ENCODE peak calls at places on chromosomes 3 and 15, in five cellular contexts. V is HepG2, U is GM12878, Y is upper lobe of left lung, W is K562. H is an unnamed sample. For H3K27me3, the result is how much of the 10 kb centered on the place peaks cover.

GRCh38 chr15:90035095-90035834 is 34.1 kb downstream of the ZNF710 start:
- ATAC-seq in V (peak), U (no peak), Y (peak), W (peak), H (peak)

GRCh38 chr3:99627062-99627826 is 11.2 kb upstream of the COL8A1 start:
- ATAC-seq in V (peak), U (peak), Y (no peak), W (no peak), H (no peak)

GRCh38 chr3:72892081-72892763 is 4.4 kb downstream of the GXYLT2 start:
- ATAC-seq in V (no peak), U (no peak), Y (peak), W (no peak), H (peak)

GRCh38 chr15:75167588-75168076 is 34.0 kb upstream of the C15orf39 start:
- ATAC-seq in V (no peak), U (no peak), Y (peak), W (peak), H (no peak)

GRCh38 chr3:118842147-118842863 is 192.3 kb downstream of the IGSF11 start:
- ATAC-seq in V (peak), U (peak), Y (no peak), W (peak), H (no peak)

GRCh38 chr15:28082891-28083688 is 16.0 kb downstream of the OCA2 start:
- ATAC-seq in V (peak), U (no peak), Y (no peak), W (no peak), H (no peak)

GRCh38 chr15:23589012-23589411 is 23.5 kb downstream of the MKRN3 start:
- ATAC-seq in V (no peak), U (no peak), Y (no peak), W (no peak), H (no peak)

GRCh38 chr3:69409831-69410230 is 23.9 kb upstream of the FRMD4B start:
- ATAC-seq in V (no peak), U (peak), Y (peak), W (no peak), H (peak)

GRCh38 chr15:38231430-38231829 is 21.2 kb upstream of the SPRED1 start:
- ATAC-seq in V (no peak), U (no peak), Y (no peak), W (no peak), H (no peak)

GRCh38 chr15:45162771-45163507 is 24.8 kb downstream of the SHF start:
- ATAC-seq in V (peak), U (peak), Y (peak), W (peak), H (peak)

GRCh38 chr15:67915374-67916050 is 75.7 kb upstream of the RNU6-1 start:
- ATAC-seq in V (peak), U (no peak), Y (peak), W (peak), H (peak)

GRCh38 chr15:98635848-98636247 is 12.5 kb upstream of the IGF1R start:
- ATAC-seq in V (no peak), U (no peak), Y (no peak), W (no peak), H (no peak)
- H3K27me3 ChIP-seq in V (half or more), U (under half), Y (under half), W (under half), H (under half)

DNA sequence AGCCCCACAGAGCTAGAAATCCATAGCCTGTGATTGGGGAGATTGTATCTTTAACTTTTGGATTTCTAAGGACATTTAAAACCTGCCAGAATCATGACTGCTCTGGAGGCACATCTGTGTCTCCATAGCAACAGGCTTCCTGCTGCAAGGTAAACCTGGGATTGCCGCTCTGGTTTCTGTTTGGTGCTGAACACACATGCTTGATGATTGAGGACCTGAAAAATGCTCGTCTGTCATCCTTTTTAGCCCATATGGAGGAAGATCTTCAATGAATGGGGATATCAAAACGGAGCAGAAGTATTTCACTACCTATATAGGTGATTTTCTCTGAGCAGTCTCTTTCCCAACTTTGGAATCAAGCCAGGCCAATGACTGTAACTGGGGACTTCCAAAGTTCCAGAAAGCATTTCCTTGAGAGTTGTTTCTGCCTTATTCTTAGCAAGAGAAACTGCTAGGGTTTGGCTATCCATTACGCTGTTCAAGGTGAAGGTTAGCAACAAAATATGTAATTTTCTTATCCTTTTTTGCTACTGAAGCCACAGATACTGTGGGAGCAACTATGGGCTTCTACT is 96.5 kb upstream of the TNIK start:
- ATAC-seq in V (no peak), U (peak), Y (no peak), W (peak), H (no peak)
- TF ChIP-seq EP300 in V (no peak), U (no peak), Y (no peak), W (no peak), H (no peak)

GRCh38 chr15:57227181-57227580 is 149.1 kb upstream of the CGNL1 start:
- ATAC-seq in V (no peak), U (peak), Y (no peak), W (no peak), H (no peak)
- H3K27ac ChIP-seq in V (no peak), U (no peak), Y (no peak), W (no peak), H (no peak)

DNA sequence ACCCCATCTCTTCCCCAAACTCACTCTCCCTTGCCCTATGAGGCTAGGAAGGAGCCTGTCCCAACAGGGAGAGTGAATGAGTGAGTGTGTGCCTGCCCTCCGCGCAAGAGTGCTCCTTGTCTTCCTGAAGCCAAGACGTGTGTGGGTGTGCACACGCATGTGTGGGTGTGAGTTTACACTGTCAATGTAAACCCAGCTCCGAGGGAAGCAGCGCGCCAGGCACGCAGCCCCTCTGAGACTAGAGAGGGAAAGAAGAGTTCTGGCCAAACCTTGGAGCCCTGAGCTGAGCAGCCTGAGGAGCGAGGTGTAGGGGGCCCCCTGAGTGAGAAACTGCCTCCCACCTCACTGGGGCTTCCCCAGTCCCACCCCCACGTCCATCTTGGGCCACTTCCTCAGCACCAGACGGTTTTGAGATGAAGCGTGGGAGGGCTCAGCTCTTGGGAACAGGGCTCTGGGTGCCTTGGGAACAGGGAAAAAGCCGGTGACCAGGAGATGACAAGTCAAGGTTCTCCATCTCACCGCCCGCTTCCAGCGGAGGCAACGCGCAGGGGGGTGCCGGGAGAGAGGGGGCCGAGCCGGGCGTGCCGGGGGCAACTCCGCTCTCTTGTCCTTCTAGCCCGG is 5.1 kb downstream of the MECOM start:
- ATAC-seq in V (no peak), U (no peak), Y (no peak), W (no peak), H (no peak)
- H3K27me3 ChIP-seq in V (under half), U (under half), Y (under half), W (under half), H (half or more)

DNA sequence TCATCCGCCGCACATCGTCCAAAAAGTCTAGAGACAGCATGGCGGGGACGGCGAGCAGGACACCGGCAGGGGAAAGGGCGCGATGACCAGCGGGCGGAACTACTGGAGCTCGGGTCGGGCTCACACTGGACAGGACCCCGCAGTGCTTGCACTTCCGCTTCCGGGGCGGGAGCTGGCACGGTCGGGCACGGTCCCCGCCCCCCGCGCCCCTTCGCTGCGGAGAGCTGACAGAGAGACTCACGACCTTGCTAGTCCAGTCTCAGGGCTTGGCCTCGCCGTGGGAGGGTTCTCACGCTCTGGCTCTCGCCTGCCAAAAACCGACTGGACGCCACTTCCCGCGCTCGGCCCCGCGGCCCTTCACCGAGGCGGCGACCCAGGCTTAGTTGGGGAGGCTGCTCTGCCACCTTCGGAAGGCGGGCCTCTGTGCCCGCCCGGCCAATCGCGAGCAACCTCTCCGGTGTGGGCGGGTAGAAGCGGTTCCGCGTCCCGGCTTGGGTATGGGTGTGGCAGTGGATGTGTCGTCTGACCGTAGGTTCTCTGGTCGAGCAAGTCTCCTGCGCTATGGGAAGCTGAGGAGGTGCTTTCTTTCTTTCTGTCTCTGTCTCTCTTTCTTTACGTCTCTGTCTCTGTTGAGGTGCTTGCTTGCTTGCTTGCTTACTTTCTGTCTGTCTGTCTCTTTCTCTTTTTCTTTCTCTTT is at the start of gene SEC11A:
- ATAC-seq in V (peak), U (peak), Y (peak), W (peak), H (peak)
- TF ChIP-seq EP300 in V (peak), U (no peak), Y (no peak), W (no peak), H (no peak)

DNA sequence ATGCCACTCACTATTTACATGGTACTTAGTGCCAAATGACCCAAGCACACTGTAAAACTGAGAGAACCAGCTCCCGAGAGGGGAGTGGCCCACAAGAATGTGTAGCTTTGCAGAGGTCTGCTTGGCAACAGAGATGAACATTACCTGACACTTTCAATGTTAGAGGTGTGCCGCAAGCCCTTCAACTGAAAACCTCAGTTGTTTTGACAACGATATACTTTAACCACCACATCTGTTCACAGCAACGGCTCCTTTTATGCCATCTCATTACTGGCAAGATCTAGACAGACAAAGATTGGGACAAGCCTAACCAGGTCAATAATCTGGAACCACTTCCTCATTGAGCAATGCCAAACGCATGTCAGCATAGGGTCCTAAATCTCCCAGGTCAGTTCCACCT is 23.7 kb downstream of the NEK10 start:
- ATAC-seq in V (no peak), U (peak), Y (peak), W (no peak), H (no peak)
- H3K27ac ChIP-seq in V (no peak), U (no peak), Y (no peak), W (no peak), H (no peak)

DNA sequence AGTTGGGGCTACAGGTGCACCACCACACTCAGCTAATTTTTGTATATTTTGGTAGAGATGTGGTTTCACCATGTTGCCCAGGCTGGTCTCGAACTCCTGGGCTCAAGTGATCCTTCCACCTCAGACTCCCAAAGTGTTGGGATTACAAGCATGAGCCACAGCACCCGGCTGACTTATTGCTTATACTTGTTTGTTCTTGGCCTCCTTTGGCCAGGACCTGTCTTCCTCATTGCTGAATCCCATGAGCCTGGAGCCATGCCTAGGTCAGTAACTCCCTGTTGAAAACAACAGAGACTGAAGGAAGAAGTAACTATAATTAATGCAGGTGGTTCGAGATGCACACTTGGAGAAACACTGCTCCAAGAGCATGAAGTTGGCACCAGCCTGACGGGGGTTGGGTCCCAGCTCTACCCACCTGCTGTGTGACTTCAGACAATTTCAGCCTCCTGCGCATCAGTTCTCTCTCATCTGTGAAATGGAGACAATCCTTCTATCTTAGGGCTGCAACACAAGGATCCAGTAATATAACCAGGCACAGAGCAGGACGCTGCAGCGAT is 38.9 kb downstream of the CPN2 start:
- ATAC-seq in V (no peak), U (no peak), Y (no peak), W (no peak), H (peak)
- H3K27me3 ChIP-seq in V (under half), U (under half), Y (under half), W (under half), H (under half)

DNA sequence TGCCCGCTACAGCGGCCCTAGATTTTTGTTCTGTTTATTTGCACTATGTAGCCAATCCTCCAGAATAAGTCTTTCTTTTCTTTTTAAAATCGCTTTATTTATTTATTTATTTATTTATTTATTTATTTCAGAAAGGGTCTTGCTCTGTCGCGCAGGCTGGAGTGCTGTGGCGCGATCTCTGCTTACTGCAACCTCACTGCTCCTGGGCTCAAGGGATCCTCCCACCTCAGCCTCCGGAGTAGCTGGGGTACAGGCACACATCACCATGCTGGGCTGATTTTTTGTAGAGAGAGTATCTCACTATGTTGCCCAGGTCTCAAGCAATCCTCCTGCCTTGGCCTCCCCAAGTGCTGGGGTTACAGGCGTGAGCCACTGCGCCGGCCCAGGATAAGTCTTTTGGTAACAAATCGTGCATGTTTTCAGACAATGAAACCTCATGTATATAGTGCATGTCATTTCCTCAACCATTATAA is 333 bp upstream of the MTFMT start:
- ATAC-seq in V (no peak), U (no peak), Y (no peak), W (no peak), H (no peak)
- TF ChIP-seq EP300 in V (no peak), U (no peak), Y (no peak), W (no peak), H (no peak)

GRCh38 chr3:115401891-115402501 is 221.3 kb upstream of the GAP43 start:
- ATAC-seq in V (no peak), U (no peak), Y (no peak), W (no peak), H (no peak)
- H3K27ac ChIP-seq in V (no peak), U (no peak), Y (no peak), W (no peak), H (no peak)

H was measured in gastroesophageal sphincter.